ENCODE peak calls at places on chromosomes 2 and 18, in four cellular contexts. M is endothelial cell of umbilical vein, H is mammary epithelial cell, Y is hepatocyte. S is an unnamed sample.

GRCh38 chr2:120729410-120730052 is 6.1 kb upstream of the GLI2 start:
- DNase-seq in M (no peak), H (peak; percentile 52), Y (no peak), S (peak; percentile 48)

GRCh38 chr18:63141777-63142176 is 177.8 kb downstream of the BCL2 start:
- DNase-seq in Y (no peak), H (no peak), M (no peak), S (no peak)

GRCh38 chr2:156999657-157000056 is 257.8 kb upstream of the GALNT5 start:
- DNase-seq in H (peak; percentile 10), M (no peak), Y (no peak), S (no peak)

GRCh38 chr2:233414273-233414654 is 60.0 kb downstream of the DGKD start:
- DNase-seq in M (no peak), Y (no peak), H (peak; percentile 15), S (no peak)

GRCh38 chr18:46627136-46627535 is 29.9 kb downstream of the LOXHD1 start:
- DNase-seq in H (no peak), Y (no peak), M (no peak), S (no peak)

GRCh38 chr2:235803028-235803427 is 309.2 kb downstream of the AGAP1 start:
- DNase-seq in M (peak; percentile 43), Y (no peak), H (no peak), S (no peak)

GRCh38 chr2:1744446-1745170 is at the start of gene PXDN:
- DNase-seq in H (peak; percentile 53), M (peak; percentile 48), Y (peak; percentile 80), S (peak; percentile 83)

GRCh38 chr2:217248312-217248935 is 388.6 kb upstream of the TNP1 start:
- DNase-seq in Y (peak; percentile 83), H (no peak), M (no peak), S (peak; percentile 64)

GRCh38 chr2:165601866-165602636 is 132.6 kb downstream of the CSRNP3 start:
- DNase-seq in H (peak; percentile 62), Y (peak; percentile 25), M (no peak), S (peak; percentile 92)

GRCh38 chr2:191922736-191923651 is 76.1 kb upstream of the CAVIN2 start:
- DNase-seq in H (no peak), Y (no peak), M (no peak), S (no peak)

GRCh38 chr2:145411493-145411892 is 891.6 kb upstream of the ZEB2 start:
- DNase-seq in H (no peak), Y (no peak), M (no peak), S (peak; percentile 55)

GRCh38 chr2:23635666-23636340 is 250.8 kb downstream of the KLHL29 start:
- DNase-seq in H (no peak), Y (no peak), M (no peak), S (no peak)

GRCh38 chr2:233021771-233022170 is 8.7 kb upstream of the NGEF start:
- DNase-seq in Y (no peak), H (no peak), M (no peak), S (no peak)

GRCh38 chr2:129502781-129503180 is 476.7 kb upstream of the RAB6C start:
- DNase-seq in M (no peak), H (no peak), Y (no peak), S (peak; percentile 7)

GRCh38 chr2:62178741-62179271 is 17.1 kb upstream of the B3GNT2 start:
- DNase-seq in H (no peak), Y (no peak), M (no peak), S (no peak)

GRCh38 chr2:112216158-112216557 is 38.7 kb downstream of the ZC3H8 start:
- DNase-seq in H (no peak), M (peak; percentile 30), Y (no peak), S (peak; percentile 53)

GRCh38 chr2:109218087-109218791 is 89.2 kb downstream of the SH3RF3 start:
- DNase-seq in M (no peak), Y (no peak), H (peak; percentile 74), S (no peak)

GRCh38 chr2:186827426-186827825 is 21.5 kb downstream of the ZSWIM2 start:
- DNase-seq in M (no peak), Y (no peak), H (no peak), S (no peak)

GRCh38 chr2:100786297-100786658 is 33.7 kb upstream of the NPAS2 start:
- DNase-seq in Y (no peak), M (peak; percentile 75), H (peak; percentile 95), S (no peak)

GRCh38 chr2:220077488-220077887 is 450.1 kb downstream of the SLC4A3 start:
- DNase-seq in M (no peak), H (peak; percentile 51), Y (peak; percentile 26), S (peak; percentile 16)

GRCh38 chr2:108414945-108415344 is 34.1 kb upstream of the GCC2 start:
- DNase-seq in H (no peak), M (no peak), Y (no peak), S (no peak)

GRCh38 chr2:81901017-81901416 is 1596.5 kb upstream of the LRRTM1 start:
- DNase-seq in M (no peak), Y (peak; percentile 22), H (no peak), S (no peak)

GRCh38 chr2:241067501-241068135 is 34.5 kb downstream of the MTERF4 start:
- DNase-seq in M (no peak), Y (no peak), H (no peak), S (no peak)

GRCh38 chr18:400466-400865 is 100.0 kb downstream of the COLEC12 start:
- DNase-seq in M (no peak), Y (no peak), H (no peak), S (no peak)

GRCh38 chr2:58709687-58710354 is 468.7 kb upstream of the FANCL start:
- DNase-seq in Y (no peak), M (no peak), H (no peak), S (no peak)

GRCh38 chr2:170745263-170745662 is 24.9 kb upstream of the ERICH2 start:
- DNase-seq in M (no peak), H (no peak), Y (no peak), S (no peak)

GRCh38 chr2:134431837-134432437 is 178.1 kb downstream of the MGAT5 start:
- DNase-seq in H (peak; percentile 38), Y (no peak), M (peak; percentile 55), S (peak; percentile 28)

GRCh38 chr2:2746731-2747130 is 415.7 kb upstream of the MYT1L start:
- DNase-seq in Y (no peak), H (no peak), M (no peak), S (no peak)

GRCh38 chr2:2750867-2751714 is 420.0 kb upstream of the MYT1L start:
- DNase-seq in Y (no peak), M (no peak), H (no peak), S (no peak)

GRCh38 chr2:2749206-2749598 is 418.1 kb upstream of the MYT1L start:
- DNase-seq in Y (no peak), H (no peak), M (no peak), S (no peak)

GRCh38 chr2:2747797-2748301 is 416.8 kb upstream of the MYT1L start:
- DNase-seq in Y (no peak), M (no peak), H (peak; percentile 71), S (no peak)

DNA sequence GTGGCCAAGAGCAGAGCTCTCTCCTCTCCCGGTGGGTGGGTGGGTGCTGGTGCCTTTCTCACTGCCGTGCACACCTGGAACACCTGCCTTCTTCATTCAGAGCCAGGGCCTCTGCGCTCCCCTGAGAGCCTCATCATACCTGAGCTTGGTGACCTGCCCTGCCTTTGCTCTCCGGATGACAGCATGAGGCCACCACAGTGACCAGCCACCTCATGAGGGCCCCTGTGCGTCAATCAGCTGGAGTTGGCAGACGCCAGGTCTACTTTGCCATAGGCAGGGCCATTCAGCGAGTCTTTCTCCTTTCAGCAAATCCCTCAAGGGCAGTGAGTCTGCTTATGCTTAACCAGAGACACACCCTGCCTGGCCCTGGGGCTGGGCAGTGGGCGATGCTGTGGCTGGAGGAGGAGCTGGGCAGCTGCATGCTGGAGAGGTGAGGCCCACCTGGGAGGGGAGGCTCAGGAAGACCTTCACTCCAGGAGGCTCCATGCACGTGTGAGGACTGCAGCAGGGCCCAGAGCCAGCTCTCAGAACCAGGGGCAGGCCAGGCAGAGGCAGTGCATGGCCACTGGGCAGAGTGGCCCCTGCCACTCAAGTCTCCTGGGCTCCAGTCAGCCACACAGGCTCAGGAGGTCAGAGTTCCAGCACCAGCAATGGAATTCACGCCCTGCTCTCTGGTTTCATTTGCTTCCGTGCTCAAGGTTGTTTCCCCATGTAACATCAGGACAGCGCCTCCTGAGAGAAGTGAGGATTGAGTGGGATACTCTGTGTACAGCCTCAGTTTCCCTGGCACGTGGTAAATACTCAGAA is 417.5 kb upstream of the MYT1L start:
- DNase-seq in Y (no peak), M (no peak), H (no peak), S (no peak)
- H3K4me1 ChIP-seq in Y (no peaks in the 10 kb centered on the region), M (no peaks in the 10 kb centered on the region), H (peaks cover 12% of the 10 kb centered on the region), S (no peaks in the 10 kb centered on the region)

GRCh38 chr2:200800458-200800857 is 11.3 kb upstream of the BZW1 start:
- DNase-seq in M (no peak), Y (no peak), H (no peak), S (no peak)
- H3K27ac ChIP-seq in M (no peak overlapping the region), Y (no peak overlapping the region), H (no peak overlapping the region), S (no peak overlapping the region)

DNA sequence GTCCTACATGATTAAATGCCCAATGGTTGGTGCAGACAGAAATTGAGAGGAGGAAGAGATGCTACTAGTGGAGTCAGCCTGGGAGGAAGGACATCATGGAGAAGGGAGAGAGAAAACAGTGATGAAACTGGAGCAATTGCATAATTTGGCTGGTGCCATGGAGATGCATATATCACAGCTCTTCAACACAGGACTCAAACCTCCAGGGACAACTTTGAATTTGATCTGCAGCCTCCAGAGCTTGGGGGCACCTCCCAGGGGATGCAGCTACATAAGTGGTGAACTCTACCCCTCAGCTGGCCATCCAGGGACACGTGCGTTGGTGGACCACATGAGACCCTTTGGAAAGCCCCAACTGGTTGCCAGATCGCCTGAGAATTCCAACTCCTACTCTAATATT is 80.4 kb downstream of the CTAGE1 start:
- DNase-seq in H (no peak), M (no peak), Y (no peak), S (no peak)
- TF ChIP-seq EZH2 in H (no peak), M (no peak), Y (no peak), S (no peak)

GRCh38 chr18:48409591-48410094 is 460 bp upstream of the ZBTB7C start:
- DNase-seq in H (peak; percentile 59), M (peak; percentile 12), Y (peak; percentile 40), S (peak; percentile 44)
- H3K4me1 ChIP-seq in H (peaks cover 35% of the 10 kb centered on the region), M (peaks cover 4% of the 10 kb centered on the region), Y (peaks cover 7% of the 10 kb centered on the region), S (peaks cover 5% of the 10 kb centered on the region)

DNA sequence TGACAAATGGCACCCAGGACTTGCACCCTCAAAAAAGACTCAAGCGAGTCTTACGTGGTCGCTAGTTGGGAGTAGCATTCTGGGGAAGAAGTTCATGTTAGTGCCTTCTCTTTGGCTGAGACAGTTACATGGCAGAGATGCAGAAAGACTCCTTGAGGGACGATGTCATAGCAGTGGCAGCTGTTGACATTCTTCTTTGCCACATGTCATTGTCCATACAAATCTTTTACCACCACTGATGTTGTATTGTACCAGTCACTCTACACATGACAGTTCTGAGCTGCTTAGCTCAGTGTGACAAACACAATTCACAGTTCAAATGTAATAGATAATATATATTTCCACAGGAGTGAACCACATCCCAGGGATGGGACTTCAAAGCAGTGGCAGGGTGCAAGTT is 197.1 kb downstream of the TCF4 start:
- DNase-seq in Y (no peak), M (no peak), H (no peak), S (no peak)
- H3K27ac ChIP-seq in Y (no peak overlapping the region), M (no peak overlapping the region), H (no peak overlapping the region), S (no peak overlapping the region)